ENCODE peak calls at places on chromosomes 7 and 10, in five cellular contexts. S is body of pancreas, C is epithelial cell of esophagus, E is ELR, R is adipocyte. K is an unnamed sample.

GRCh38 chr10:107814865-107815487 is 650.5 kb upstream of the SORCS1 start:
- DNase-seq in S (peak; percentile 48), C (peak; percentile 77), E (peak; percentile 75), R (peak; percentile 41), K (peak; percentile 80)

GRCh38 chr10:102769375-102770107 is 25.8 kb downstream of the WBP1L start:
- DNase-seq in S (no peak), C (peak; percentile 95), E (peak; percentile 52), R (no peak), K (peak; percentile 90)

GRCh38 chr10:71009031-71009605 is 120.8 kb upstream of the PCBD1 start:
- DNase-seq in S (no peak), C (no peak), E (no peak), R (no peak), K (no peak)

GRCh38 chr10:103062854-103063642 is 130.0 kb downstream of the NT5C2 start:
- DNase-seq in S (no peak), C (peak; percentile 12), E (peak; percentile 24), R (no peak), K (peak; percentile 31)

GRCh38 chr7:151494569-151495284 is 25.0 kb downstream of the RHEB start:
- DNase-seq in S (no peak), C (no peak), E (no peak), R (no peak), K (no peak)

GRCh38 chr10:131790021-131790420 is 110.8 kb upstream of the PPP2R2D start:
- DNase-seq in S (no peak), C (no peak), E (no peak), R (no peak), K (peak; percentile 15)

GRCh38 chr7:156318426-156318825 is 322.1 kb upstream of the RNF32 start:
- DNase-seq in S (no peak), C (no peak), E (no peak), R (no peak), K (peak; percentile 23)

GRCh38 chr10:103582331-103583123 is 89.0 kb downstream of the NEURL1 start:
- DNase-seq in S (no peak), C (no peak), E (no peak), R (no peak), K (no peak)

GRCh38 chr7:46747869-46748576 is 827.0 kb upstream of the IGFBP3 start:
- DNase-seq in S (no peak), C (no peak), E (no peak), R (no peak), K (no peak)

GRCh38 chr7:218316-218715 is 25.9 kb downstream of the FAM20C start:
- DNase-seq in S (no peak), C (no peak), E (no peak), R (no peak), K (no peak)

GRCh38 chr7:35831208-35831607 is 30.4 kb downstream of the SEPTIN7 start:
- DNase-seq in S (no peak), C (no peak), E (peak; percentile 7), R (peak; percentile 52), K (no peak)

GRCh38 chr7:22427122-22427503 is 70.2 kb upstream of the RAPGEF5 start:
- DNase-seq in S (no peak), C (no peak), E (no peak), R (no peak), K (peak; percentile 88)

GRCh38 chr7:123548406-123548805 is 9.2 kb downstream of the NDUFA5 start:
- DNase-seq in S (no peak), C (no peak), E (no peak), R (peak; percentile 38), K (no peak)

GRCh38 chr10:58212622-58213021 is 55.1 kb downstream of the IPMK start:
- DNase-seq in S (no peak), C (no peak), E (no peak), R (no peak), K (no peak)

GRCh38 chr10:103451871-103452713 is at the start of gene CALHM2:
- DNase-seq in S (peak; percentile 50), C (peak; percentile 54), E (peak; percentile 74), R (peak; percentile 84), K (peak; percentile 85)

GRCh38 chr7:113087278-113087998 is 811 bp upstream of the GPR85 start:
- DNase-seq in S (no peak), C (peak; percentile 80), E (peak; percentile 92), R (peak; percentile 86), K (peak; percentile 94)

GRCh38 chr7:44986218-44987053 is 7.6 kb upstream of the MYO1G start:
- DNase-seq in S (peak; percentile 95), C (peak; percentile 95), E (peak; percentile 97), R (peak; percentile 97), K (peak; percentile 98)

GRCh38 chr10:51124852-51125251 is 50.6 kb downstream of the PRKG1 start:
- DNase-seq in S (no peak), C (no peak), E (no peak), R (no peak), K (peak; percentile 15)